ENCODE peak calls at places on chromosomes 11 and 22, in six cellular contexts. P is dorsolateral prefrontal cortex, U is dermis blood vessel endothelial cell, B is NAMALWA, Q is mesothelial cell of epicardium, O is WTC11. I is an unnamed sample.

GRCh38 chr22:30187726-30188407 is 58.7 kb downstream of the LIF start:
- DNase-seq in P (no peak), U (no peak), B (no peak), Q (no peak), O (no peak), I (no peak)

GRCh38 chr11:73203790-73204189 is 14.3 kb upstream of the P2RY2 start:
- DNase-seq in P (no peak), U (no peak), B (no peak), Q (no peak), O (peak; percentile 9), I (no peak)

GRCh38 chr11:15926071-15926470 is 430.3 kb downstream of the SOX6 start:
- DNase-seq in P (no peak), U (no peak), B (no peak), Q (no peak), O (no peak), I (no peak)

GRCh38 chr11:123838659-123839058 is 32.5 kb upstream of the OR6M1 start:
- DNase-seq in P (no peak), U (no peak), B (no peak), Q (no peak), O (no peak), I (no peak)

GRCh38 chr11:9607511-9607899 is 34.0 kb downstream of the WEE1 start:
- DNase-seq in P (no peak), U (no peak), B (no peak), Q (no peak), O (peak; percentile 35), I (no peak)

GRCh38 chr22:27885977-27886842 is 32.8 kb downstream of the PITPNB start:
- DNase-seq in P (peak; percentile 62), U (peak; percentile 80), B (peak; percentile 66), Q (peak; percentile 50), O (peak; percentile 46), I (no peak)

GRCh38 chr11:44002191-44003093 is 45.3 kb upstream of the ACCSL start:
- DNase-seq in P (no peak), U (no peak), B (no peak), Q (peak; percentile 6), O (no peak), I (no peak)

GRCh38 chr11:106271126-106271525 is 193.7 kb downstream of the AASDHPPT start:
- DNase-seq in P (no peak), U (no peak), B (no peak), Q (no peak), O (no peak), I (no peak)

GRCh38 chr11:125925247-125925740 is 20.6 kb upstream of the VSIG10L2 start:
- DNase-seq in P (no peak), U (peak; percentile 28), B (no peak), Q (no peak), O (no peak), I (no peak)

GRCh38 chr22:37193629-37194191 is 5.7 kb upstream of the C1QTNF6 start:
- DNase-seq in P (no peak), U (peak; percentile 60), B (no peak), Q (no peak), O (no peak), I (no peak)